ENCODE peak calls at places on chromosomes 12 and 14, in seven cellular contexts. One of them, this sample, is unnamed.

GRCh38 chr14:95463173-95463901 is 53.1 kb downstream of the SYNE3 start:
- DNase-seq in OCI-LY7: peak; percentile 86
- DNase-seq in cardiac fibroblast: no peak
- DNase-seq in activated T-cell treated with anti-CD3 and anti-CD28 coated beads for 1 hour: peak; percentile 25
- DNase-seq in NCI-H1092: peak; percentile 86
- DNase-seq in AG04449: no peak
- DNase-seq in putamen: no peak
- DNase-seq in this sample: no peak

GRCh38 chr14:102778616-102779351 is 1.5 kb downstream of the TRAF3 start:
- DNase-seq in activated T-cell treated with anti-CD3 and anti-CD28 coated beads for 1 hour: no peak
- DNase-seq in AG04449: no peak
- DNase-seq in OCI-LY7: no peak
- DNase-seq in cardiac fibroblast: peak; percentile 29
- DNase-seq in putamen: no peak
- DNase-seq in NCI-H1092: no peak
- DNase-seq in this sample: no peak

GRCh38 chr12:130014485-130014807 is 110.6 kb upstream of the TMEM132D start:
- DNase-seq in cardiac fibroblast: no peak
- DNase-seq in AG04449: no peak
- DNase-seq in NCI-H1092: peak; percentile 14
- DNase-seq in putamen: peak; percentile 58
- DNase-seq in activated T-cell treated with anti-CD3 and anti-CD28 coated beads for 1 hour: no peak
- DNase-seq in OCI-LY7: no peak
- DNase-seq in this sample: peak; percentile 26

GRCh38 chr14:68775614-68776126 is 17.2 kb downstream of the ZFP36L1 start:
- DNase-seq in putamen: no peak
- DNase-seq in OCI-LY7: no peak
- DNase-seq in AG04449: no peak
- DNase-seq in activated T-cell treated with anti-CD3 and anti-CD28 coated beads for 1 hour: no peak
- DNase-seq in NCI-H1092: no peak
- DNase-seq in cardiac fibroblast: no peak
- DNase-seq in this sample: no peak

GRCh38 chr14:99684356-99684952 is 356 bp downstream of the CYP46A1 start:
- DNase-seq in OCI-LY7: peak; percentile 62
- DNase-seq in cardiac fibroblast: no peak
- DNase-seq in putamen: no peak
- DNase-seq in activated T-cell treated with anti-CD3 and anti-CD28 coated beads for 1 hour: no peak
- DNase-seq in AG04449: no peak
- DNase-seq in NCI-H1092: no peak
- DNase-seq in this sample: no peak

GRCh38 chr14:84021433-84021832 is 1508.5 kb upstream of the FLRT2 start:
- DNase-seq in cardiac fibroblast: no peak
- DNase-seq in OCI-LY7: no peak
- DNase-seq in activated T-cell treated with anti-CD3 and anti-CD28 coated beads for 1 hour: no peak
- DNase-seq in NCI-H1092: no peak
- DNase-seq in putamen: no peak
- DNase-seq in AG04449: no peak
- DNase-seq in this sample: no peak

GRCh38 chr12:1592444-1593231 is 1.7 kb downstream of the FBXL14 start:
- DNase-seq in putamen: peak; percentile 73
- DNase-seq in AG04449: no peak
- DNase-seq in OCI-LY7: peak; percentile 77
- DNase-seq in activated T-cell treated with anti-CD3 and anti-CD28 coated beads for 1 hour: peak; percentile 46
- DNase-seq in cardiac fibroblast: peak; percentile 75
- DNase-seq in NCI-H1092: no peak
- DNase-seq in this sample: no peak

GRCh38 chr14:49853572-49854375 is 1.2 kb upstream of the NEMF start:
- DNase-seq in OCI-LY7: peak; percentile 48
- DNase-seq in NCI-H1092: peak; percentile 43
- DNase-seq in activated T-cell treated with anti-CD3 and anti-CD28 coated beads for 1 hour: peak; percentile 47
- DNase-seq in cardiac fibroblast: peak; percentile 91
- DNase-seq in AG04449: no peak
- DNase-seq in putamen: peak; percentile 72
- DNase-seq in this sample: peak; percentile 95

GRCh38 chr12:11433664-11434063 is 38.3 kb upstream of the PRB2 start:
- DNase-seq in activated T-cell treated with anti-CD3 and anti-CD28 coated beads for 1 hour: no peak
- DNase-seq in NCI-H1092: no peak
- DNase-seq in OCI-LY7: no peak
- DNase-seq in cardiac fibroblast: no peak
- DNase-seq in putamen: no peak
- DNase-seq in AG04449: no peak
- DNase-seq in this sample: no peak

GRCh38 chr12:5577741-5578140 is 145.8 kb downstream of the NTF3 start:
- DNase-seq in cardiac fibroblast: no peak
- DNase-seq in NCI-H1092: no peak
- DNase-seq in activated T-cell treated with anti-CD3 and anti-CD28 coated beads for 1 hour: no peak
- DNase-seq in AG04449: no peak
- DNase-seq in putamen: no peak
- DNase-seq in OCI-LY7: no peak
- DNase-seq in this sample: no peak

GRCh38 chr12:5383961-5384360 is 47.9 kb upstream of the NTF3 start:
- DNase-seq in cardiac fibroblast: no peak
- DNase-seq in AG04449: no peak
- DNase-seq in putamen: no peak
- DNase-seq in OCI-LY7: no peak
- DNase-seq in NCI-H1092: no peak
- DNase-seq in activated T-cell treated with anti-CD3 and anti-CD28 coated beads for 1 hour: no peak
- DNase-seq in this sample: no peak